ENCODE peak calls at places on chromosomes 13 and 19, in ten cellular contexts. B is stimulated activated CD8-positive, alpha-beta memory T cell treated with anti-CD3 and anti-CD28 coated beads, Interleukin-12 subunit alpha, Interleukin-12 subunit beta, amount 100 ng/mL, for 1 hour; D is stimulated activated effector memory CD8-positive, alpha-beta T cell treated with anti-CD3 and anti-CD28 coated beads, Interleukin-12 subunit alpha, Interleukin-12 subunit beta, amount 100 ng/mL, for 72 hours; W is brain microvascular endothelial cell; N is GM23248; Y is progenitor cell of endocrine pancreas; M is mesothelial cell of epicardium; J is T-helper 1 cell; P is pons; O is HEK293T. H is an unnamed sample.

GRCh38 chr19:48683349-48683748 is 10.5 kb upstream of the NTN5 start:
- DNase-seq in B (no peak), D (no peak), W (peak; percentile 18), N (peak; percentile 53), Y (no peak), M (no peak), J (no peak), P (peak; percentile 84), O (no peak), H (peak; percentile 42)

GRCh38 chr13:29914591-29914990 is 64.2 kb upstream of the UBL3 start:
- DNase-seq in B (no peak), D (no peak), W (no peak), N (no peak), Y (no peak), M (no peak), J (no peak), P (no peak), O (no peak), H (no peak)

GRCh38 chr13:55266644-55267043 is 1874.1 kb upstream of the PRR20A start:
- DNase-seq in B (no peak), D (no peak), W (no peak), N (no peak), Y (no peak), M (no peak), J (no peak), P (no peak), O (no peak), H (no peak)

GRCh38 chr13:24921881-24922280 is 157.9 kb downstream of the RNF17 start:
- DNase-seq in B (no peak), D (no peak), W (no peak), N (no peak), Y (no peak), M (no peak), J (no peak), P (no peak), O (no peak), H (no peak)

GRCh38 chr19:30426864-30427263 is 54.7 kb downstream of the ZNF536 start:
- DNase-seq in B (no peak), D (no peak), W (no peak), N (no peak), Y (no peak), M (no peak), J (no peak), P (no peak), O (no peak), H (no peak)

GRCh38 chr19:11421607-11422098 is 2.5 kb upstream of the RGL3 start:
- DNase-seq in B (no peak), D (peak; percentile 64), W (no peak), N (peak; percentile 32), Y (no peak), M (no peak), J (peak; percentile 36), P (no peak), O (peak; percentile 75), H (no peak)

GRCh38 chr19:36417752-36418286 is 625 bp downstream of the ZFP82 start:
- DNase-seq in B (no peak), D (peak; percentile 2), W (no peak), N (no peak), Y (no peak), M (no peak), J (no peak), P (no peak), O (no peak), H (no peak)

GRCh38 chr19:27750697-27751391 is 1462.1 kb downstream of the UQCRFS1 start:
- DNase-seq in B (no peak), D (no peak), W (no peak), N (no peak), Y (no peak), M (no peak), J (no peak), P (no peak), O (no peak), H (no peak)

GRCh38 chr13:71290963-71291937 is 575.8 kb downstream of the DACH1 start:
- DNase-seq in B (peak; percentile 17), D (no peak), W (peak; percentile 11), N (peak; percentile 33), Y (no peak), M (no peak), J (peak; percentile 75), P (peak; percentile 78), O (no peak), H (peak; percentile 29)

GRCh38 chr19:20969498-20969897 is 46.4 kb downstream of the ZNF85 start:
- DNase-seq in B (no peak), D (no peak), W (no peak), N (no peak), Y (no peak), M (no peak), J (no peak), P (peak; percentile 0), O (no peak), H (no peak)

GRCh38 chr13:44516771-44517170 is 59.4 kb downstream of the TSC22D1 start:
- DNase-seq in B (no peak), D (no peak), W (no peak), N (no peak), Y (no peak), M (no peak), J (no peak), P (no peak), O (no peak), H (no peak)

GRCh38 chr13:40518481-40518882 is 148.0 kb downstream of the FOXO1 start:
- DNase-seq in B (no peak), D (peak; percentile 13), W (no peak), N (no peak), Y (no peak), M (no peak), J (peak; percentile 33), P (no peak), O (no peak), H (no peak)

GRCh38 chr13:51500687-51501086 is 47.9 kb upstream of the INTS6 start:
- DNase-seq in B (no peak), D (no peak), W (no peak), N (no peak), Y (no peak), M (no peak), J (no peak), P (no peak), O (no peak), H (no peak)

GRCh38 chr19:3366761-3367571 is 583 bp downstream of the NFIC start:
- DNase-seq in B (no peak), D (no peak), W (no peak), N (peak; percentile 58), Y (no peak), M (no peak), J (no peak), P (no peak), O (no peak), H (no peak)

GRCh38 chr19:5340637-5341447 is at the start of gene PTPRS:
- DNase-seq in B (peak; percentile 23), D (peak; percentile 32), W (peak; percentile 64), N (peak; percentile 95), Y (peak; percentile 85), M (peak; percentile 88), J (peak; percentile 12), P (peak; percentile 62), O (peak; percentile 98), H (peak; percentile 64)

GRCh38 chr19:54662730-54663129 is at the start of gene LILRB4:
- DNase-seq in B (no peak), D (no peak), W (no peak), N (no peak), Y (no peak), M (no peak), J (no peak), P (peak; percentile 56), O (no peak), H (no peak)

GRCh38 chr13:106393776-106394175 is 141.7 kb downstream of the EFNB2 start:
- DNase-seq in B (no peak), D (no peak), W (no peak), N (peak; percentile 48), Y (no peak), M (no peak), J (no peak), P (no peak), O (no peak), H (no peak)

GRCh38 chr13:65275838-65276630 is 1954.1 kb downstream of the PCDH9 start:
- DNase-seq in B (no peak), D (no peak), W (no peak), N (no peak), Y (no peak), M (no peak), J (no peak), P (no peak), O (no peak), H (no peak)

GRCh38 chr13:113854238-113855011 is 9.5 kb downstream of the GAS6 start:
- DNase-seq in B (no peak), D (no peak), W (no peak), N (peak; percentile 56), Y (no peak), M (peak; percentile 16), J (no peak), P (peak; percentile 66), O (no peak), H (peak; percentile 86)

GRCh38 chr13:76795701-76796695 is 90.2 kb downstream of the KCTD12 start:
- DNase-seq in B (no peak), D (no peak), W (peak; percentile 65), N (no peak), Y (no peak), M (no peak), J (no peak), P (no peak), O (no peak), H (no peak)

GRCh38 chr19:5972355-5972731 is 5.6 kb downstream of the RANBP3 start:
- DNase-seq in B (no peak), D (no peak), W (no peak), N (no peak), Y (no peak), M (no peak), J (no peak), P (no peak), O (no peak), H (no peak)

GRCh38 chr13:99746857-99747710 is 224.5 kb downstream of the ZIC5 start:
- DNase-seq in B (no peak), D (no peak), W (no peak), N (no peak), Y (no peak), M (no peak), J (no peak), P (no peak), O (no peak), H (no peak)

GRCh38 chr13:23915308-23915707 is 18.0 kb upstream of the C1QTNF9B start:
- DNase-seq in B (no peak), D (no peak), W (no peak), N (no peak), Y (no peak), M (no peak), J (no peak), P (no peak), O (no peak), H (no peak)

GRCh38 chr19:36136975-36137686 is 2.7 kb upstream of the CAPNS1 start:
- DNase-seq in B (no peak), D (no peak), W (peak; percentile 39), N (peak; percentile 89), Y (no peak), M (no peak), J (no peak), P (no peak), O (no peak), H (peak; percentile 80)

GRCh38 chr13:65656740-65657329 is 1573.3 kb downstream of the PCDH9 start:
- DNase-seq in B (no peak), D (no peak), W (no peak), N (peak; percentile 6), Y (no peak), M (no peak), J (no peak), P (peak; percentile 30), O (no peak), H (peak; percentile 8)

GRCh38 chr13:85567909-85568308 is 231.3 kb downstream of the SLITRK6 start:
- DNase-seq in B (no peak), D (no peak), W (no peak), N (no peak), Y (no peak), M (no peak), J (no peak), P (no peak), O (no peak), H (no peak)

H was measured in AG10803.